ENCODE peak calls at places on chromosome 12, in five cellular contexts. N is mucosa of descending colon, K is neuronal stem cell, J is A549, O is right cardiac atrium. B is an unnamed sample.

GRCh38 chr12:120394483-120395367 is 25.8 kb upstream of the MSI1 start:
- DNase-seq in J (no peak), O (no peak), K (peak; percentile 62), N (peak; percentile 82), B (peak; percentile 97)

GRCh38 chr12:1532367-1532752 is 62.0 kb downstream of the FBXL14 start:
- DNase-seq in J (no peak), O (no peak), K (no peak), N (no peak), B (no peak)

GRCh38 chr12:13234045-13234641 is 37.6 kb downstream of the EMP1 start:
- DNase-seq in O (peak; percentile 29), K (peak; percentile 32), J (peak; percentile 72), N (no peak), B (peak; percentile 91)

GRCh38 chr12:115960-116915 is 49.7 kb downstream of the IQSEC3 start:
- DNase-seq in J (no peak), O (no peak), K (no peak), N (no peak), B (no peak)

GRCh38 chr12:65663648-65664047 is 160.6 kb upstream of the HMGA2 start:
- DNase-seq in K (no peak), J (no peak), N (no peak), O (no peak), B (no peak)

GRCh38 chr12:81792666-81793065 is 33.5 kb upstream of the PPFIA2 start:
- DNase-seq in O (no peak), N (no peak), J (no peak), K (no peak), B (no peak)

GRCh38 chr12:64660237-64661018 is 50.1 kb downstream of the RASSF3 start:
- DNase-seq in N (no peak), O (no peak), J (no peak), K (no peak), B (no peak)

GRCh38 chr12:104653730-104654328 is 197.1 kb downstream of the CHST11 start:
- DNase-seq in J (peak; percentile 38), O (no peak), K (no peak), N (no peak), B (peak; percentile 87)

GRCh38 chr12:98863167-98863566 is 218.1 kb downstream of the APAF1 start:
- DNase-seq in N (no peak), J (no peak), O (no peak), K (no peak), B (peak; percentile 94)

GRCh38 chr12:27006797-27007467 is 7.3 kb downstream of the TM7SF3 start:
- DNase-seq in O (no peak), K (no peak), N (no peak), J (no peak), B (no peak)

GRCh38 chr12:27012982-27013255 is 1.3 kb downstream of the TM7SF3 start:
- DNase-seq in J (no peak), O (no peak), K (no peak), N (no peak), B (no peak)

GRCh38 chr12:27012239-27012981 is 1.8 kb downstream of the TM7SF3 start:
- DNase-seq in K (no peak), O (no peak), N (peak; percentile 43), J (no peak), B (no peak)

GRCh38 chr12:27008070-27008469 is 6.1 kb downstream of the TM7SF3 start:
- DNase-seq in K (no peak), N (no peak), J (no peak), O (no peak), B (no peak)

DNA sequence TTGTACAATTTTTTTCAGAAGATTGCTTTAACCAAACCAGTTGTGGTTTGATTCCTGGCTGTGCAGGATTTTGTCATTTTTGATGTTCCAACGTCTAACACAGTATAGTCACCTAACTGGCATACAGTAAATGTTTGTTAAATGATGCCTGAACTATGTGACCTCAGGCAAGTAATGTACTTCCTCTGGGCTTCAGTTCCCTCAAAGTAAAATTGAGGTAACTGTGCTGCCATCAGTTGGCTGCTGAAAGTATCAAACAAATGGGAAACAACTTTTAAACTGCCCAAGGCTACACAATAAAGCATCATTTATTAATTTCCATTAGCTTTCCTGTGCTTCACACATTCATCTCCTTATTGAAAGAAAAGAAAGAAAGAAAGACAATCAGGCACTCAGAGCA is 4.3 kb downstream of the TM7SF3 start:
- DNase-seq in K (no peak), J (no peak), N (no peak), O (no peak), B (no peak)
- H3K4me1 ChIP-seq in K (no peaks in the 10 kb centered on the region), J (peaks cover 52% of the 10 kb centered on the region), N (peaks cover 10% of the 10 kb centered on the region), O (no peaks in the 10 kb centered on the region), B (no peaks in the 10 kb centered on the region)

GRCh38 chr12:62540354-62540753 is 73.7 kb downstream of the MON2 start:
- DNase-seq in K (no peak), J (no peak), N (no peak), O (no peak), B (no peak)

GRCh38 chr12:62533087-62533754 is 66.6 kb downstream of the MON2 start:
- DNase-seq in N (no peak), O (no peak), J (no peak), K (no peak), B (no peak)

GRCh38 chr12:62537544-62537943 is 70.9 kb downstream of the MON2 start:
- DNase-seq in J (peak; percentile 57), O (peak; percentile 37), N (no peak), K (no peak), B (no peak)

GRCh38 chr12:62533755-62534107 is 67.1 kb downstream of the MON2 start:
- DNase-seq in O (no peak), K (no peak), J (no peak), N (no peak), B (no peak)

GRCh38 chr12:62536546-62536945 is 69.9 kb downstream of the MON2 start:
- DNase-seq in O (no peak), K (no peak), J (no peak), N (no peak), B (no peak)
- H3K4me3 ChIP-seq in O (no peak overlapping the region), K (no peak overlapping the region), J (no peak overlapping the region), N (no peak overlapping the region), B (no peak overlapping the region)

GRCh38 chr12:9760699-9761406 is at the start of gene CD69:
- DNase-seq in J (no peak), K (no peak), O (no peak), N (no peak), B (no peak)
- H3K4me1 ChIP-seq in J (no peaks in the 10 kb centered on the region), K (peaks cover 6% of the 10 kb centered on the region), O (no peaks in the 10 kb centered on the region), N (no peaks in the 10 kb centered on the region), B (no peaks in the 10 kb centered on the region)

DNA sequence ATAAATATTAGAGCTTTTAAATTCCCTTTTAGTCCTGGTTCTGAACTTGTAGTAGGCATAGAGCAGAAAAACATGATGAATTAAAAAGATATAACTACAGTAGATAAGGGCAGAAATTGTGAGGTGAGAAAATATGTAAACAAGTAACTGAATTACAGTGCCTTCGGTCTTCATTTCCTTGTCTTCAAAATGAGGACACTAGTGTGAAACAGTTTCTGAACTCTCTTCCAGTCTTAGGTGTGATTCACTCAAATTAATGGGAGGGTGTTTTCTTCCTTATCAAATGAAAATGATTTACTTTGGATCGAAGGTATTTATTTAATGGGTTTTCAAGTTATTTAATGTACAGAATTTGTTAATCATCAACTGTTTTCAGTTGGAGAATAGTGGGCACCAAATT is 1.5 kb downstream of the FGD4 start:
- DNase-seq in N (no peak), O (no peak), K (no peak), J (no peak), B (no peak)
- H3K4me3 ChIP-seq in N (peak overlapping the region; percentile 73), O (peak overlapping the region; percentile 77), K (no peak overlapping the region), J (peak overlapping the region; percentile 83), B (peak overlapping the region; percentile 94)

GRCh38 chr12:80056845-80057244 is 42.5 kb upstream of the OTOGL start:
- DNase-seq in K (no peak), N (no peak), J (no peak), O (peak; percentile 42), B (no peak)

GRCh38 chr12:80056232-80056631 is 43.1 kb upstream of the OTOGL start:
- DNase-seq in N (no peak), K (no peak), J (no peak), O (no peak), B (no peak)

GRCh38 chr12:80058586-80058985 is 40.8 kb upstream of the OTOGL start:
- DNase-seq in O (no peak), N (no peak), J (no peak), K (no peak), B (no peak)

GRCh38 chr12:80064269-80064668 is 35.1 kb upstream of the OTOGL start:
- DNase-seq in O (no peak), K (no peak), N (no peak), J (no peak), B (no peak)

DNA sequence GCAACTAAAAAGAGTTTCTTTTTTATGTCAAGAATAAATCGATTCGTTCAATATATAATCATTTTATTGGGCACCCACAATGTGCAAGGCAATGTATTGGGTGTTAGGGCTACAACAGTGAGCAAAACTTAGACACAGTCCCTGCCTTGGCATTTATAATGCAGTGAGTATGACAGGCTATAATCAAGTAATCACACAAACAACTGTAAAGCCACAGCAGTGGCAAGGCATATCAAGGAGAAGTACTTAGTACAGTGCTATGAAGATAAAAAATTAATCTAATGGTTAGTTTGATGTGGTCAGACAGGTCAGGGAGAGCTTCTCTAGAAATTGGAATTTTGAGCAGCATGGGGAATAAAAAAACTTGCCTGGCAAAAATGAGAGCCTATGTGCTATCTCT is 39.5 kb upstream of the OTOGL start:
- DNase-seq in N (no peak), O (no peak), J (no peak), K (no peak), B (no peak)
- H3K4me1 ChIP-seq in N (no peaks in the 10 kb centered on the region), O (no peaks in the 10 kb centered on the region), J (no peaks in the 10 kb centered on the region), K (no peaks in the 10 kb centered on the region), B (no peaks in the 10 kb centered on the region)

DNA sequence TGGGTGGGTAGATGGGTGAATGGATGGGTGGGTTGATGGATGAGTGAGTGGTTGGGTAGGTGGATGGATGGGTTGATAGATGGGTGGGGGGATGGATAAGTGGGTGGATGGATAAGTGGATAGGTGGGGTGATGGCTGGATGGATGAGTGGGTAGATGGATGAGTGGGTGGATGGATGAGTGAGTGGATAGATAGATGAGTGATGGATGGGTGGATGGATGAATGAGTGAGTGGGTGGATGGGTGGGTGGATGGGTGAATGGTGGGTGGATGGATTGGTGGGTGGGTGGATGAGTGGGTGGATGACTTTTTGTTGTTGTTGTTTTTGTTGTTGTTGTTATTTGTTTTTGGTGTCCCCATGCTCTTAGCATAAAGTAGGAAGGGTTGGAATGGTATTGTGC is 45.5 kb downstream of the TBX5 start:
- DNase-seq in N (no peak), O (no peak), J (no peak), K (no peak), B (no peak)
- H3K4me3 ChIP-seq in N (no peak overlapping the region), O (no peak overlapping the region), J (no peak overlapping the region), K (no peak overlapping the region), B (no peak overlapping the region)

GRCh38 chr12:45232771-45233372 is 17.0 kb downstream of the ANO6 start:
- DNase-seq in O (peak; percentile 55), J (peak; percentile 94), K (no peak), N (no peak), B (peak; percentile 75)
- H3K4me1 ChIP-seq in O (peaks cover 14% of the 10 kb centered on the region), J (peaks cover 50% of the 10 kb centered on the region), K (peaks cover 18% of the 10 kb centered on the region), N (no peaks in the 10 kb centered on the region), B (peaks cover 14% of the 10 kb centered on the region)

GRCh38 chr12:108833355-108833733 is 24.0 kb downstream of the SSH1 start:
- DNase-seq in K (no peak), N (no peak), J (peak; percentile 79), O (peak; percentile 66), B (peak; percentile 93)
- H3K4me3 ChIP-seq in K (no peak overlapping the region), N (no peak overlapping the region), J (peak overlapping the region; percentile 9), O (no peak overlapping the region), B (no peak overlapping the region)

B was measured in endodermal cell.